ENCODE peak calls at places on chromosomes 13 and 19, in five cellular contexts. O is GM12878, C is GM12891, Q is SK-N-SH, X is K562. G is an unnamed sample.

GRCh38 chr19:39599116-39599515 is 3.2 kb upstream of the LGALS13 start:
- DNase-seq in X (peak), O (no peak), Q (no peak), C (no peak), G (no peak)

GRCh38 chr19:37931941-37932655 is 25.1 kb downstream of the SIPA1L3 start:
- DNase-seq in C (peak), O (no peak), X (no peak), Q (no peak), G (peak)

GRCh38 chr19:53808710-53809125 is 15.4 kb downstream of the NLRP12 start:
- DNase-seq in X (peak), Q (peak), O (no peak), C (no peak), G (no peak)

GRCh38 chr19:28468701-28469459 is 744.1 kb downstream of the UQCRFS1 start:
- DNase-seq in C (no peak), X (peak), Q (no peak), O (no peak), G (no peak)

GRCh38 chr13:98839826-98840769 is 87.6 kb upstream of the SLC15A1 start:
- DNase-seq in C (peak), O (no peak), Q (peak), X (peak), G (peak)

GRCh38 chr13:32881074-32881791 is 135.0 kb upstream of the KL start:
- DNase-seq in Q (no peak), O (no peak), C (no peak), X (no peak), G (no peak)

GRCh38 chr19:3671680-3672574 is 28.3 kb downstream of the PIP5K1C start:
- DNase-seq in X (peak), C (no peak), Q (no peak), O (no peak), G (no peak)

GRCh38 chr19:51367565-51368365 is 1.0 kb downstream of the CLDND2 start:
- DNase-seq in C (peak), Q (peak), O (peak), X (peak), G (peak)

GRCh38 chr19:5926641-5927438 is 12.8 kb downstream of the CAPS start:
- DNase-seq in Q (peak), O (no peak), X (no peak), C (no peak), G (no peak)

GRCh38 chr19:10305139-10305806 is 4.3 kb downstream of the ZGLP1 start:
- DNase-seq in O (no peak), X (peak), Q (no peak), C (no peak), G (no peak)

GRCh38 chr13:79508224-79508961 is 27.4 kb downstream of the NDFIP2 start:
- DNase-seq in C (no peak), Q (no peak), O (no peak), X (no peak), G (no peak)

GRCh38 chr13:50712469-50712868 is 131.0 kb downstream of the DLEU7 start:
- DNase-seq in C (no peak), O (no peak), X (no peak), Q (no peak), G (no peak)

GRCh38 chr19:28312269-28312668 is 900.7 kb downstream of the UQCRFS1 start:
- DNase-seq in O (no peak), X (no peak), C (no peak), Q (no peak), G (no peak)

GRCh38 chr19:33812388-33813330 is 16.0 kb downstream of the KCTD15 start:
- DNase-seq in Q (peak), C (no peak), O (no peak), X (no peak), G (no peak)

GRCh38 chr13:33637978-33638743 is 179.8 kb upstream of the RFC3 start:
- DNase-seq in O (no peak), X (no peak), C (no peak), Q (no peak), G (no peak)

GRCh38 chr19:50906217-50906616 is 5.0 kb downstream of the KLK4 start:
- DNase-seq in C (peak), X (peak), O (no peak), Q (peak), G (no peak)

GRCh38 chr19:30690935-30691505 is 318.8 kb downstream of the ZNF536 start:
- DNase-seq in X (no peak), O (no peak), Q (peak), C (no peak), G (no peak)

GRCh38 chr13:64471916-64472315 is 2758.2 kb downstream of the PCDH9 start:
- DNase-seq in X (no peak), Q (peak), C (no peak), O (no peak), G (no peak)

GRCh38 chr19:21047712-21048111 is 27.3 kb downstream of the ZNF430 start:
- DNase-seq in X (no peak), O (no peak), C (no peak), Q (no peak), G (no peak)

GRCh38 chr13:61144834-61145593 is 270.6 kb downstream of the PCDH20 start:
- DNase-seq in C (no peak), X (no peak), Q (no peak), O (no peak), G (no peak)

GRCh38 chr13:51907040-51907732 is 45.4 kb downstream of the CCDC70 start:
- DNase-seq in X (no peak), C (no peak), Q (no peak), O (no peak), G (no peak)

GRCh38 chr13:106533101-106533939 is 2.1 kb downstream of the EFNB2 start:
- DNase-seq in Q (peak), C (no peak), O (no peak), X (no peak), G (peak)

GRCh38 chr19:32642771-32643170 is 32.2 kb downstream of the ANKRD27 start:
- DNase-seq in Q (no peak), C (no peak), X (no peak), O (no peak), G (no peak)

GRCh38 chr13:40780822-40781401 is 8.5 kb upstream of the SLC25A15 start:
- DNase-seq in X (peak), O (no peak), C (no peak), Q (peak), G (no peak)

GRCh38 chr19:37991176-37991835 is 84.3 kb downstream of the SIPA1L3 start:
- DNase-seq in C (no peak), O (no peak), Q (no peak), X (no peak), G (no peak)

GRCh38 chr13:78241278-78241919 is 322.8 kb upstream of the EDNRB start:
- DNase-seq in O (no peak), X (peak), C (peak), Q (peak), G (no peak)

GRCh38 chr13:60227168-60227567 is 63.4 kb upstream of the DIAPH3 start:
- DNase-seq in O (no peak), C (no peak), Q (no peak), X (peak), G (no peak)

GRCh38 chr19:1183543-1184172 is 9.6 kb upstream of the SBNO2 start:
- DNase-seq in C (no peak), X (no peak), O (peak), Q (peak), G (no peak)

GRCh38 chr13:77139311-77139710 is 112.4 kb upstream of the FBXL3 start:
- DNase-seq in O (no peak), X (no peak), C (no peak), Q (no peak), G (no peak)

GRCh38 chr19:54035215-54036178 is 28.2 kb downstream of the VSTM1 start:
- DNase-seq in Q (no peak), X (no peak), O (no peak), C (no peak), G (no peak)

GRCh38 chr13:94323746-94324408 is 155.6 kb downstream of the DCT start:
- DNase-seq in X (no peak), O (no peak), Q (no peak), C (no peak), G (no peak)

GRCh38 chr13:40069173-40070044 is 413.9 kb downstream of the COG6 start:
- DNase-seq in Q (peak), X (peak), C (peak), O (no peak), G (peak)

GRCh38 chr19:13087795-13088537 is 14.7 kb downstream of the LYL1 start:
- DNase-seq in O (no peak), X (no peak), Q (no peak), C (no peak), G (no peak)

GRCh38 chr13:37059848-37060192 is 332 bp upstream of the SUPT20H start:
- DNase-seq in X (no peak), C (no peak), O (no peak), Q (no peak), G (no peak)

GRCh38 chr13:106561551-106562170 is 6.3 kb downstream of the ARGLU1 start:
- DNase-seq in Q (no peak), O (peak), X (peak), C (peak), G (peak)

GRCh38 chr13:84025828-84026227 is 143.6 kb upstream of the SLITRK1 start:
- DNase-seq in X (no peak), O (no peak), Q (no peak), C (no peak), G (no peak)

GRCh38 chr13:67258482-67258881 is 28.3 kb upstream of the PCDH9 start:
- DNase-seq in Q (no peak), O (no peak), X (no peak), C (no peak), G (no peak)

GRCh38 chr13:99693351-99693750 is 192.1 kb downstream of the TM9SF2 start:
- DNase-seq in O (no peak), C (no peak), Q (no peak), X (peak), G (no peak)

GRCh38 chr13:21124853-21125252 is 51.5 kb downstream of the SKA3 start:
- DNase-seq in Q (peak), X (no peak), C (no peak), O (no peak), G (no peak)

GRCh38 chr13:33194820-33195692 is 90.5 kb downstream of the STARD13 start:
- DNase-seq in Q (peak), O (peak), C (no peak), X (no peak), G (no peak)

DNA sequence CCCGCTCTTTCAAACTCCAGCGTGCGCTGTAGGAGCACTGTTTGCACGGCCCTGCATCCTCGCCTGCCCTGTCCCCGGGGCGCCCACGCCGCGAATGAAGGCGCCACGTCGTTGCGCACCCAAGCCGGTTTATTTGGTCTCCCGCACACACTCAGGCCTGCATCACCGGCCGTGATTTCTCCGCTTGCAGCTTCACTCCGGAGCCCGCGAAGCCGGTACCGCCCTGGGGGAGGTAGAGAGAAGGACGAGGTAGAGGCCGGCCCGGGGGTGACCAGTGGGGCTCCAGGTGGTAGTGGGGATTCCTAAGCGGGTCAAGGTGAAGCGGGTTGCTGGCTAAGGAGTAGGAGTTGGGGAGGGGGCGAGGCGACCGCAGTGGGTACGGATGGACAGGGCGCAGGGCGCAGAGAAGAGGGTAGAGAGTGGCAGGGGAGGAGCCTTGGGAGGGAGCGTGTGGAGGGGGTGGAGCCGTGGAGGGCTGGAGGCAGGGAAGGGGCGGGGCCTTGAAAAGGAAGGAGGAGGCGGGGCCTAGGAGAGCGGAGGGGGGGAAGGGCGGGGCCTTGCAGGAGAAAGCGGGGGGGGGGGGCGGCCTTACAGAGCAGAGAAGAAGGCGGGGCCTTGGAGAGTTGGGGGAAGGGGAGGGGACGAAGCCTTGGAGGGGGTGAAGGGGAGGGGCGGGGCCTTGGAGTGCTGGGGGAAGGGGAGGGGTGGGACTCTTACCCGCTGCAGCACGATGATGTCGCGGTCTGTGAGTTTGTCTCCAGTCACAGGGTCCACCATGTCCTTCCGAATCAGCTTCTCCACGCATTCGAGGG is 24.6 kb downstream of the NOSIP start:
- DNase-seq in X (peak), O (no peak), C (no peak), Q (peak), G (no peak)
- TF ChIP-seq TAF1 in X (no peak), O (no peak), C (no peak), Q (no peak), G (no peak)

DNA sequence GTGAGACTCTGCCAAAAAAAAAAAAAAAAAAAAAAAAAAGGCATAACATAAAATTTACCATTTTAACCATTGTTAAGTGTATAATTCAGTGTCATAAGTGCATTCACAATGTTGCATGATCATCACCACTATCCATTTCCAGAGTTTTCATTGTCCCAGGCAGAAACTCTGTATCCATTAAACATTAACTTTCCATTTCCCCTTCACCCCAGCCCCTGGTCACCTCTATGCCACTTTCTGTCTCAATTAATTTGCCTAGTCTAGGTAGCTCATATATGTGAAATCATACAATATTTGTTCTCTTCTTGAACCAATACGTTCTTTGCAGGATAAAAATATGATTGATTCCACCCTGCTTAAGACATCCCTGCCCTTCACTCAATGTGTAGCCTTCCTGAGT is 31.0 kb upstream of the VWA8 start:
- DNase-seq in C (no peak), X (no peak), O (no peak), Q (no peak), G (no peak)
- TF ChIP-seq POLR2AphosphoS5 in C (no peak), X (no peak), O (no peak), Q (no peak), G (no peak)

GRCh38 chr19:45607071-45608029 is 5.3 kb upstream of the GPR4 start:
- DNase-seq in O (no peak), Q (peak), C (no peak), X (peak), G (no peak)
- TF ChIP-seq TAF1 in O (no peak), Q (no peak), C (no peak), X (peak), G (peak)

GRCh38 chr19:11359421-11359820 is 4.2 kb downstream of the PLPPR2 start:
- DNase-seq in O (no peak), C (no peak), X (no peak), Q (no peak), G (no peak)

GRCh38 chr19:11361771-11362731 is 6.8 kb downstream of the PLPPR2 start:
- DNase-seq in Q (peak), C (no peak), X (peak), O (no peak), G (no peak)

GRCh38 chr19:11364296-11364904 is 9.2 kb downstream of the PLPPR2 start:
- DNase-seq in O (no peak), X (no peak), C (no peak), Q (no peak), G (no peak)

GRCh38 chr19:11363881-11364280 is 8.6 kb downstream of the PLPPR2 start:
- DNase-seq in O (no peak), C (no peak), X (no peak), Q (no peak), G (no peak)

GRCh38 chr19:11361037-11361770 is 6.0 kb downstream of the PLPPR2 start:
- DNase-seq in X (peak), O (no peak), C (no peak), Q (peak), G (no peak)
- TF ChIP-seq POLR2AphosphoS5 in X (no peak), O (no peak), C (no peak), Q (no peak), G (no peak)

GRCh38 chr13:30616927-30617314 is 799 bp upstream of the USPL1 start:
- DNase-seq in X (peak), C (no peak), O (peak), Q (peak), G (peak)
- TF ChIP-seq TAF1 in X (no peak), C (peak), O (peak), Q (peak), G (no peak)